ENCODE peak calls at places on chromosome 20, in eight cellular contexts. One of them, this sample, is unnamed.

GRCh38 chr20:11726021-11726420 is 191.7 kb upstream of the BTBD3 start:
- DNase-seq in activated effector memory CD4-positive, alpha-beta T cell treated with Interleukin-2 at 50 U/mL for 16 hours: no peak
- DNase-seq in lung microvascular endothelial cell: no peak
- DNase-seq in ecto neural progenitor cell: no peak
- DNase-seq in NCI-H2029: peak; percentile 24
- DNase-seq in SK-N-DZ: no peak
- DNase-seq in substantia nigra: peak; percentile 10
- DNase-seq in stimulated activated CD4-positive, alpha-beta T cell treated with anti-CD3 and anti-CD28 coated beads, Interleukin-1b, Interleukin-23, amount 100 ng/mL, for 1 hour: no peak
- DNase-seq in this sample: no peak

GRCh38 chr20:57772349-57772964 is 62.6 kb upstream of the PMEPA1 start:
- DNase-seq in ecto neural progenitor cell: no peak
- DNase-seq in stimulated activated CD4-positive, alpha-beta T cell treated with anti-CD3 and anti-CD28 coated beads, Interleukin-1b, Interleukin-23, amount 100 ng/mL, for 1 hour: peak; percentile 5
- DNase-seq in lung microvascular endothelial cell: peak; percentile 74
- DNase-seq in activated effector memory CD4-positive, alpha-beta T cell treated with Interleukin-2 at 50 U/mL for 16 hours: no peak
- DNase-seq in SK-N-DZ: no peak
- DNase-seq in substantia nigra: no peak
- DNase-seq in NCI-H2029: no peak
- DNase-seq in this sample: no peak

GRCh38 chr20:25344634-25345033 is 46.0 kb downstream of the ABHD12 start:
- DNase-seq in stimulated activated CD4-positive, alpha-beta T cell treated with anti-CD3 and anti-CD28 coated beads, Interleukin-1b, Interleukin-23, amount 100 ng/mL, for 1 hour: no peak
- DNase-seq in activated effector memory CD4-positive, alpha-beta T cell treated with Interleukin-2 at 50 U/mL for 16 hours: no peak
- DNase-seq in substantia nigra: no peak
- DNase-seq in NCI-H2029: no peak
- DNase-seq in lung microvascular endothelial cell: no peak
- DNase-seq in ecto neural progenitor cell: no peak
- DNase-seq in SK-N-DZ: no peak
- DNase-seq in this sample: no peak

GRCh38 chr20:37801921-37802320 is 101.0 kb upstream of the VSTM2L start:
- DNase-seq in SK-N-DZ: no peak
- DNase-seq in NCI-H2029: no peak
- DNase-seq in substantia nigra: no peak
- DNase-seq in ecto neural progenitor cell: no peak
- DNase-seq in stimulated activated CD4-positive, alpha-beta T cell treated with anti-CD3 and anti-CD28 coated beads, Interleukin-1b, Interleukin-23, amount 100 ng/mL, for 1 hour: no peak
- DNase-seq in lung microvascular endothelial cell: peak; percentile 52
- DNase-seq in activated effector memory CD4-positive, alpha-beta T cell treated with Interleukin-2 at 50 U/mL for 16 hours: no peak
- DNase-seq in this sample: no peak

GRCh38 chr20:11992426-11992825 is 74.7 kb downstream of the BTBD3 start:
- DNase-seq in stimulated activated CD4-positive, alpha-beta T cell treated with anti-CD3 and anti-CD28 coated beads, Interleukin-1b, Interleukin-23, amount 100 ng/mL, for 1 hour: no peak
- DNase-seq in activated effector memory CD4-positive, alpha-beta T cell treated with Interleukin-2 at 50 U/mL for 16 hours: no peak
- DNase-seq in lung microvascular endothelial cell: no peak
- DNase-seq in SK-N-DZ: no peak
- DNase-seq in NCI-H2029: no peak
- DNase-seq in ecto neural progenitor cell: no peak
- DNase-seq in substantia nigra: no peak
- DNase-seq in this sample: no peak

GRCh38 chr20:50762045-50762422 is 30.7 kb downstream of the PARD6B start:
- DNase-seq in stimulated activated CD4-positive, alpha-beta T cell treated with anti-CD3 and anti-CD28 coated beads, Interleukin-1b, Interleukin-23, amount 100 ng/mL, for 1 hour: no peak
- DNase-seq in SK-N-DZ: no peak
- DNase-seq in ecto neural progenitor cell: peak; percentile 13
- DNase-seq in activated effector memory CD4-positive, alpha-beta T cell treated with Interleukin-2 at 50 U/mL for 16 hours: no peak
- DNase-seq in lung microvascular endothelial cell: no peak
- DNase-seq in NCI-H2029: no peak
- DNase-seq in substantia nigra: no peak
- DNase-seq in this sample: no peak

GRCh38 chr20:45097485-45098095 is 3.3 kb downstream of the KCNS1 start:
- DNase-seq in SK-N-DZ: no peak
- DNase-seq in lung microvascular endothelial cell: peak; percentile 70
- DNase-seq in stimulated activated CD4-positive, alpha-beta T cell treated with anti-CD3 and anti-CD28 coated beads, Interleukin-1b, Interleukin-23, amount 100 ng/mL, for 1 hour: no peak
- DNase-seq in substantia nigra: peak; percentile 8
- DNase-seq in activated effector memory CD4-positive, alpha-beta T cell treated with Interleukin-2 at 50 U/mL for 16 hours: no peak
- DNase-seq in ecto neural progenitor cell: no peak
- DNase-seq in NCI-H2029: no peak
- DNase-seq in this sample: no peak

GRCh38 chr20:46289416-46289815 is 18.9 kb downstream of the CDH22 start:
- DNase-seq in ecto neural progenitor cell: no peak
- DNase-seq in activated effector memory CD4-positive, alpha-beta T cell treated with Interleukin-2 at 50 U/mL for 16 hours: no peak
- DNase-seq in lung microvascular endothelial cell: no peak
- DNase-seq in stimulated activated CD4-positive, alpha-beta T cell treated with anti-CD3 and anti-CD28 coated beads, Interleukin-1b, Interleukin-23, amount 100 ng/mL, for 1 hour: no peak
- DNase-seq in SK-N-DZ: no peak
- DNase-seq in substantia nigra: no peak
- DNase-seq in NCI-H2029: no peak
- DNase-seq in this sample: no peak

GRCh38 chr20:57408131-57408530 is 16.9 kb downstream of the RBM38 start:
- DNase-seq in substantia nigra: no peak
- DNase-seq in activated effector memory CD4-positive, alpha-beta T cell treated with Interleukin-2 at 50 U/mL for 16 hours: no peak
- DNase-seq in lung microvascular endothelial cell: no peak
- DNase-seq in ecto neural progenitor cell: no peak
- DNase-seq in stimulated activated CD4-positive, alpha-beta T cell treated with anti-CD3 and anti-CD28 coated beads, Interleukin-1b, Interleukin-23, amount 100 ng/mL, for 1 hour: no peak
- DNase-seq in NCI-H2029: no peak
- DNase-seq in SK-N-DZ: no peak
- DNase-seq in this sample: no peak

GRCh38 chr20:11849976-11850670 is 67.6 kb upstream of the BTBD3 start:
- DNase-seq in stimulated activated CD4-positive, alpha-beta T cell treated with anti-CD3 and anti-CD28 coated beads, Interleukin-1b, Interleukin-23, amount 100 ng/mL, for 1 hour: no peak
- DNase-seq in NCI-H2029: no peak
- DNase-seq in ecto neural progenitor cell: no peak
- DNase-seq in lung microvascular endothelial cell: no peak
- DNase-seq in activated effector memory CD4-positive, alpha-beta T cell treated with Interleukin-2 at 50 U/mL for 16 hours: no peak
- DNase-seq in SK-N-DZ: no peak
- DNase-seq in substantia nigra: no peak
- DNase-seq in this sample: no peak

GRCh38 chr20:63023071-63023835 is 16.5 kb upstream of the BHLHE23 start:
- DNase-seq in substantia nigra: no peak
- DNase-seq in NCI-H2029: no peak
- DNase-seq in activated effector memory CD4-positive, alpha-beta T cell treated with Interleukin-2 at 50 U/mL for 16 hours: no peak
- DNase-seq in ecto neural progenitor cell: no peak
- DNase-seq in lung microvascular endothelial cell: no peak
- DNase-seq in stimulated activated CD4-positive, alpha-beta T cell treated with anti-CD3 and anti-CD28 coated beads, Interleukin-1b, Interleukin-23, amount 100 ng/mL, for 1 hour: no peak
- DNase-seq in SK-N-DZ: no peak
- DNase-seq in this sample: no peak

GRCh38 chr20:46099491-46100287 is 9.9 kb upstream of the NCOA5 start:
- DNase-seq in SK-N-DZ: no peak
- DNase-seq in substantia nigra: peak; percentile 63
- DNase-seq in lung microvascular endothelial cell: peak; percentile 14
- DNase-seq in ecto neural progenitor cell: peak; percentile 61
- DNase-seq in activated effector memory CD4-positive, alpha-beta T cell treated with Interleukin-2 at 50 U/mL for 16 hours: no peak
- DNase-seq in NCI-H2029: no peak
- DNase-seq in stimulated activated CD4-positive, alpha-beta T cell treated with anti-CD3 and anti-CD28 coated beads, Interleukin-1b, Interleukin-23, amount 100 ng/mL, for 1 hour: no peak
- DNase-seq in this sample: no peak

GRCh38 chr20:40333591-40333990 is 355.4 kb downstream of the MAFB start:
- DNase-seq in lung microvascular endothelial cell: no peak
- DNase-seq in activated effector memory CD4-positive, alpha-beta T cell treated with Interleukin-2 at 50 U/mL for 16 hours: no peak
- DNase-seq in ecto neural progenitor cell: no peak
- DNase-seq in NCI-H2029: no peak
- DNase-seq in stimulated activated CD4-positive, alpha-beta T cell treated with anti-CD3 and anti-CD28 coated beads, Interleukin-1b, Interleukin-23, amount 100 ng/mL, for 1 hour: no peak
- DNase-seq in SK-N-DZ: no peak
- DNase-seq in substantia nigra: no peak
- DNase-seq in this sample: peak; percentile 26

This sample was measured in esophagus muscularis mucosa.